ENCODE peak calls at places on chromosomes 12 and 14, in eight cellular contexts. One of them, this sample, is unnamed. For H3K4me1, the result is how much of the 10 kb centered on the place peaks cover.

GRCh38 chr12:70043490-70044138 is 199.6 kb upstream of the CNOT2 start:
- DNase-seq in body of pancreas: no peak
- DNase-seq in tibial artery: no peak
- DNase-seq in CD8-positive, alpha-beta T cell: no peak
- DNase-seq in lower lobe of right lung: no peak
- DNase-seq in mammary epithelial cell: peak
- DNase-seq in tibial nerve: no peak
- DNase-seq in IMR-90: no peak
- DNase-seq in this sample: no peak

GRCh38 chr12:106094304-106094703 is 44.5 kb downstream of the NUAK1 start:
- DNase-seq in mammary epithelial cell: no peak
- DNase-seq in CD8-positive, alpha-beta T cell: no peak
- DNase-seq in IMR-90: no peak
- DNase-seq in tibial artery: no peak
- DNase-seq in body of pancreas: no peak
- DNase-seq in lower lobe of right lung: no peak
- DNase-seq in tibial nerve: no peak
- DNase-seq in this sample: no peak

GRCh38 chr12:32183646-32184045 is 77.0 kb downstream of the BICD1 start:
- DNase-seq in tibial nerve: no peak
- DNase-seq in lower lobe of right lung: no peak
- DNase-seq in mammary epithelial cell: no peak
- DNase-seq in IMR-90: peak
- DNase-seq in tibial artery: no peak
- DNase-seq in CD8-positive, alpha-beta T cell: no peak
- DNase-seq in body of pancreas: no peak
- DNase-seq in this sample: no peak

GRCh38 chr12:5480218-5480952 is 48.5 kb downstream of the NTF3 start:
- DNase-seq in mammary epithelial cell: no peak
- DNase-seq in lower lobe of right lung: no peak
- DNase-seq in tibial nerve: no peak
- DNase-seq in tibial artery: no peak
- DNase-seq in CD8-positive, alpha-beta T cell: no peak
- DNase-seq in body of pancreas: no peak
- DNase-seq in IMR-90: peak
- DNase-seq in this sample: no peak

GRCh38 chr12:78683626-78684025 is 180.9 kb upstream of the SYT1 start:
- DNase-seq in tibial artery: no peak
- DNase-seq in IMR-90: no peak
- DNase-seq in body of pancreas: no peak
- DNase-seq in CD8-positive, alpha-beta T cell: no peak
- DNase-seq in mammary epithelial cell: no peak
- DNase-seq in lower lobe of right lung: no peak
- DNase-seq in tibial nerve: no peak
- DNase-seq in this sample: no peak

GRCh38 chr14:62689741-62690140 is 355.5 kb downstream of the KCNH5 start:
- DNase-seq in CD8-positive, alpha-beta T cell: no peak
- DNase-seq in IMR-90: no peak
- DNase-seq in body of pancreas: no peak
- DNase-seq in lower lobe of right lung: no peak
- DNase-seq in tibial artery: no peak
- DNase-seq in tibial nerve: no peak
- DNase-seq in mammary epithelial cell: no peak
- DNase-seq in this sample: no peak

GRCh38 chr12:95545731-95546490 is 5.4 kb downstream of the USP44 start:
- DNase-seq in mammary epithelial cell: no peak
- DNase-seq in CD8-positive, alpha-beta T cell: no peak
- DNase-seq in tibial artery: no peak
- DNase-seq in body of pancreas: no peak
- DNase-seq in lower lobe of right lung: no peak
- DNase-seq in IMR-90: no peak
- DNase-seq in tibial nerve: no peak
- DNase-seq in this sample: no peak

GRCh38 chr12:90449611-90450010 is 505.4 kb downstream of the CCER1 start:
- DNase-seq in lower lobe of right lung: no peak
- DNase-seq in body of pancreas: no peak
- DNase-seq in CD8-positive, alpha-beta T cell: no peak
- DNase-seq in mammary epithelial cell: no peak
- DNase-seq in IMR-90: no peak
- DNase-seq in tibial artery: no peak
- DNase-seq in tibial nerve: no peak
- DNase-seq in this sample: no peak

GRCh38 chr14:22084393-22085281 is 411.0 kb upstream of the OR4E1 start:
- DNase-seq in IMR-90: peak
- DNase-seq in tibial artery: no peak
- DNase-seq in tibial nerve: no peak
- DNase-seq in CD8-positive, alpha-beta T cell: no peak
- DNase-seq in lower lobe of right lung: no peak
- DNase-seq in body of pancreas: peak
- DNase-seq in mammary epithelial cell: peak
- DNase-seq in this sample: no peak

GRCh38 chr12:6171409-6172015 is 28.7 kb upstream of the CD9 start:
- DNase-seq in body of pancreas: peak
- DNase-seq in IMR-90: no peak
- DNase-seq in CD8-positive, alpha-beta T cell: no peak
- DNase-seq in mammary epithelial cell: no peak
- DNase-seq in tibial nerve: no peak
- DNase-seq in tibial artery: peak
- DNase-seq in lower lobe of right lung: peak
- DNase-seq in this sample: peak

GRCh38 chr12:106711316-106711715 is 63.2 kb upstream of the RIC8B start:
- DNase-seq in IMR-90: no peak
- DNase-seq in CD8-positive, alpha-beta T cell: no peak
- DNase-seq in tibial nerve: no peak
- DNase-seq in body of pancreas: no peak
- DNase-seq in tibial artery: no peak
- DNase-seq in mammary epithelial cell: no peak
- DNase-seq in lower lobe of right lung: no peak
- DNase-seq in this sample: no peak

GRCh38 chr12:102950107-102950949 is 7.1 kb upstream of the ASCL1 start:
- DNase-seq in IMR-90: no peak
- DNase-seq in lower lobe of right lung: peak
- DNase-seq in mammary epithelial cell: no peak
- DNase-seq in tibial artery: no peak
- DNase-seq in CD8-positive, alpha-beta T cell: no peak
- DNase-seq in tibial nerve: no peak
- DNase-seq in body of pancreas: no peak
- DNase-seq in this sample: no peak

GRCh38 chr12:105109465-105110212 is 2.1 kb downstream of the WASHC4 start:
- DNase-seq in lower lobe of right lung: no peak
- DNase-seq in tibial artery: no peak
- DNase-seq in CD8-positive, alpha-beta T cell: no peak
- DNase-seq in body of pancreas: no peak
- DNase-seq in tibial nerve: no peak
- DNase-seq in IMR-90: peak
- DNase-seq in mammary epithelial cell: no peak
- DNase-seq in this sample: no peak

GRCh38 chr14:35368993-35369392 is 35.6 kb downstream of the NFKBIA start:
- DNase-seq in CD8-positive, alpha-beta T cell: no peak
- DNase-seq in tibial artery: no peak
- DNase-seq in body of pancreas: no peak
- DNase-seq in IMR-90: no peak
- DNase-seq in tibial nerve: no peak
- DNase-seq in lower lobe of right lung: peak
- DNase-seq in mammary epithelial cell: no peak
- DNase-seq in this sample: no peak

GRCh38 chr12:20627001-20627588 is 68.0 kb upstream of the SLCO1C1 start:
- DNase-seq in tibial nerve: no peak
- DNase-seq in CD8-positive, alpha-beta T cell: no peak
- DNase-seq in tibial artery: no peak
- DNase-seq in body of pancreas: no peak
- DNase-seq in mammary epithelial cell: no peak
- DNase-seq in IMR-90: no peak
- DNase-seq in lower lobe of right lung: no peak
- DNase-seq in this sample: no peak

DNA sequence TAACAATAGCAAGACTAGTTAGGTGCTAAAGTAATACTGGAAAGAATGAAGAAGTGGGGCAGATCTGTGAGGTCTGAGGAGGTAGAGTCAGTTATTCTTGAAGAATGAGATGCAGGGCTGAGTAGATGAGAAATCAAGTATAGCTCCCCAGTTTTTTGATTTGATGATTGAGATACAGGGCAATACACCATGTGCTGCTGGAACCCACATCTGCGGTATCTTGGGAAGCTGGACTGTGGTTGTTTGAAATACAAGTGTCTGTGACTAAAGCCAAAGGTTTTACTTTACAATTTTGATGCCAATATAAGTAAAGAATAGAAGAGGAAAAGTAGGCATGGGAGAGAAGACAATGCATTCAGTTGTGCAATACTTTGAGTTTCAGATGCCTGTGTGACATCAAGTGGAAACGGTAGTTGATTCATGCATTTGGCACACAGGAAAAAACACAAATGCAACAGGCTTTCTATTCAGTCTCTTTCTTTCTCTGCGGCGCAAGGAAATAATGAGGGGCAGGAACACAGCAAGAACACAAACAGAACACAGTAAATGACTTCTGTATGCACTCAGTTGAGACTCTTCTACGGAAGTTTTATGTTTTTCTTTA is 190.2 kb upstream of the SLC38A2 start:
- DNase-seq in CD8-positive, alpha-beta T cell: no peak
- DNase-seq in lower lobe of right lung: no peak
- DNase-seq in tibial artery: no peak
- DNase-seq in mammary epithelial cell: peak
- DNase-seq in IMR-90: peak
- DNase-seq in tibial nerve: no peak
- DNase-seq in body of pancreas: no peak
- DNase-seq in this sample: no peak
- H3K27ac ChIP-seq in CD8-positive, alpha-beta T cell: no peak
- H3K27ac ChIP-seq in lower lobe of right lung: no peak
- H3K27ac ChIP-seq in tibial artery: no peak
- H3K27ac ChIP-seq in mammary epithelial cell: peak
- H3K27ac ChIP-seq in IMR-90: peak
- H3K27ac ChIP-seq in tibial nerve: peak
- H3K27ac ChIP-seq in body of pancreas: no peak
- H3K27ac ChIP-seq in this sample: no peak

DNA sequence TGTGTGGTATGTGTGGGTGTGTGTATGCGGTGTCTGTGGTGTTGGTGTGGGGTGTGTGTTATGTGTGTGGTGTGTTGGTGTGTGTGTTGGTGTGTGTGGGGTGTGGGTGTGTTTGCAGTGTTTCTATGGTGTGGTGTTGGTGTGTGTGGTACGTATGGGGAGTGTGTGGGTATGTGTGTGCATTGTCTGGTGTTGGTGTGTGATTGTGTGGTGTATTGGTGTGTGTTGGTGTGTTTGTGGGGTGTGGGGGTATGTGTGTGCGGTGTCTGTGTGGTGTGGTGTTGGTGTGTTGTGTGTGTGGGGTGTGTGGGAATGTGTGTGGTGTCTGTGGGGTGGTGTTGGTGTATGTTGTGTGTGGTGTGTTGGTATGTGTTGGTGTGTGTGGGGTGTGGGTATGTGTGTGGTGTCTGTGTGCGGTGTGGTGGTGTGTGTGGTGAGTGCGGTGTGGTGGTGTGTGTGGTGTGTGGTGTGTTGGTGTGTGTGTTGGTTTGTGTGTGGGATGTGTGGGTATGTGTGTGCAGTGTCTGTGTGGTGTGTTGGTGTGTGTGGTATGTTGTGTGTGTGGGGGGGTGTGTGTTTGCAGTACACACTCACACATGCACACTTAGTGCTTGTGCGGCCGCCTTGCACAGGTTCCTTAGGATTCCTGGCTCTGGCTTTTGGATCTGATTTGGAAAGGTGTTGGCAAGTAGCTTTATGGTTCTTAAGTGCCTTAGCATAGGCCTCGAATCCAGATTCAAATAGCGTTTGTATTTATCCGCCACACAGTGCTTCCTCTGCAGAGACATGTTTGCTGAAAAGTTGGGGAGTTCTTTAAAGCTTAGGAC is 16.4 kb downstream of the MLXIP start:
- DNase-seq in tibial artery: no peak
- DNase-seq in IMR-90: peak
- DNase-seq in mammary epithelial cell: no peak
- DNase-seq in body of pancreas: no peak
- DNase-seq in lower lobe of right lung: no peak
- DNase-seq in tibial nerve: no peak
- DNase-seq in CD8-positive, alpha-beta T cell: no peak
- DNase-seq in this sample: no peak
- H3K4me1 ChIP-seq in tibial artery: under half
- H3K4me1 ChIP-seq in IMR-90: half or more
- H3K4me1 ChIP-seq in mammary epithelial cell: half or more
- H3K4me1 ChIP-seq in body of pancreas: half or more
- H3K4me1 ChIP-seq in lower lobe of right lung: half or more
- H3K4me1 ChIP-seq in tibial nerve: under half
- H3K4me1 ChIP-seq in CD8-positive, alpha-beta T cell: half or more
- H3K4me1 ChIP-seq in this sample: half or more

DNA sequence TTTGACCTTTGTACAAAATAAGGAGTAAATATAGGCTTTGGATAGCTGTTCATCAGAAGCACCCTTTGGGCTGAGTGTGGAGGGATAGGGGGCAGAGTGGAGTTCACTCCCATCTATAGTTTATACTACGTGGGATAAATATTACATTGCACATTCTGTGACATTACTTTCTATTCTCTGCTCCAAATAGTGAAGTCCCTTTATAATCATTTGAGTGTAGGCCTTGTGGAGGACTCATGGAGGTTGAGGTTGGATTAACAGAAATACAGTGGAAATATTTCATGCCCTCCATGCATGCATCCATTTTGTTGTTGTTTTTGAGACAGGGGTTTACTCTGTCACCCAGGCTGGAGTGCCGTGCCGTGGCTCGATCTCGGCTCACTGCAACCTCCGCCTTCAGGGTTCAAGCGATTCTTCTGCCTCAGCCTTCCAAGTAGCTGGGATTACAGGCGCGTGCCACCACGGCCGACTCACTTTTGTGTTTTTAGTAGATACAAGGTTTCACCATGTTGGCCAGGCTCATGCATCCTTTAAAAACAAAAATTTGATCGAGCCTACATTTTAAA is 1.4 kb downstream of the CHPT1 start:
- DNase-seq in tibial artery: no peak
- DNase-seq in tibial nerve: no peak
- DNase-seq in IMR-90: peak
- DNase-seq in lower lobe of right lung: no peak
- DNase-seq in mammary epithelial cell: no peak
- DNase-seq in body of pancreas: no peak
- DNase-seq in CD8-positive, alpha-beta T cell: no peak
- DNase-seq in this sample: no peak
- TF ChIP-seq CTCF in tibial artery: no peak
- TF ChIP-seq CTCF in tibial nerve: peak
- TF ChIP-seq CTCF in IMR-90: peak
- TF ChIP-seq CTCF in lower lobe of right lung: no peak
- TF ChIP-seq CTCF in mammary epithelial cell: peak
- TF ChIP-seq CTCF in body of pancreas: no peak
- TF ChIP-seq CTCF in CD8-positive, alpha-beta T cell: no peak
- TF ChIP-seq CTCF in this sample: peak

DNA sequence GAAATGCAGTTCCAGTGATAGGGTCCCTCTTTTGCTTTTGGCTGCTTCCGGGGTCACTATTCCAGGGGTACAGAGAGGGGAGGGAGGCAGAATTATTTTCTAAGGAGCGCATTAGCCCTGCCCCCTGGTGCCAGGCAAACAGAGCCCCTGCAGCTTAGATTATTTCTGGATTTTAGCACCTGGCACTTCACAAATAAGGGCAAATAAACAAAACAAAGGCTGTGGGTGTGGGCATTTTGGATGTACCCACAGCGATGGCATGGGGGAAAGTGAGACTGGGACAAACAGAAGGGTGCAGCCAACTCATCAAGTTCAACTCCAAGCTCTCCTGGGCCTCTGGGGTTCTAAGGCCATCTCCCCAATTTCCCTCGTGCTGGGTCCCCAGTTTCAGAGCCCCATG is 20.3 kb downstream of the ASB2 start:
- DNase-seq in IMR-90: no peak
- DNase-seq in mammary epithelial cell: no peak
- DNase-seq in tibial nerve: no peak
- DNase-seq in tibial artery: no peak
- DNase-seq in CD8-positive, alpha-beta T cell: no peak
- DNase-seq in lower lobe of right lung: no peak
- DNase-seq in body of pancreas: no peak
- DNase-seq in this sample: no peak
- H3K27ac ChIP-seq in IMR-90: no peak
- H3K27ac ChIP-seq in mammary epithelial cell: no peak
- H3K27ac ChIP-seq in tibial nerve: no peak
- H3K27ac ChIP-seq in tibial artery: peak
- H3K27ac ChIP-seq in CD8-positive, alpha-beta T cell: no peak
- H3K27ac ChIP-seq in lower lobe of right lung: peak
- H3K27ac ChIP-seq in body of pancreas: no peak
- H3K27ac ChIP-seq in this sample: peak

This sample was measured in left ventricle myocardium inferior.